ENCODE peak calls at places on chromosomes 7 and 10, in seven cellular contexts. One of them, this sample, is unnamed.

GRCh38 chr7:14836571-14837189 is 65.9 kb downstream of the DGKB start:
- DNase-seq in 8988T: no peak
- DNase-seq in activated T-helper 1 cell treated with Interleukin-2 at 50 U/mL for 16 hours: no peak
- DNase-seq in COR-L47: peak; percentile 94
- DNase-seq in stimulated activated CD8-positive, alpha-beta memory T cell treated with anti-CD3 and anti-CD28 coated beads, Interleukin-2, amount 100 ng/mL, for 1 hour: no peak
- DNase-seq in bronchial epithelial cell: peak; percentile 87
- DNase-seq in left ventricle myocardium inferior: peak; percentile 43
- DNase-seq in this sample: no peak

GRCh38 chr10:21926949-21927348 is 76.6 kb downstream of the DNAJC1 start:
- DNase-seq in 8988T: no peak
- DNase-seq in activated T-helper 1 cell treated with Interleukin-2 at 50 U/mL for 16 hours: no peak
- DNase-seq in COR-L47: no peak
- DNase-seq in stimulated activated CD8-positive, alpha-beta memory T cell treated with anti-CD3 and anti-CD28 coated beads, Interleukin-2, amount 100 ng/mL, for 1 hour: no peak
- DNase-seq in bronchial epithelial cell: peak; percentile 93
- DNase-seq in left ventricle myocardium inferior: no peak
- DNase-seq in this sample: no peak

GRCh38 chr7:134903073-134903790 is 83.1 kb upstream of the AGBL3 start:
- DNase-seq in 8988T: no peak
- DNase-seq in activated T-helper 1 cell treated with Interleukin-2 at 50 U/mL for 16 hours: no peak
- DNase-seq in COR-L47: no peak
- DNase-seq in stimulated activated CD8-positive, alpha-beta memory T cell treated with anti-CD3 and anti-CD28 coated beads, Interleukin-2, amount 100 ng/mL, for 1 hour: no peak
- DNase-seq in bronchial epithelial cell: no peak
- DNase-seq in left ventricle myocardium inferior: no peak
- DNase-seq in this sample: no peak

GRCh38 chr10:74683621-74684114 is 142.7 kb upstream of the KAT6B start:
- DNase-seq in 8988T: no peak
- DNase-seq in activated T-helper 1 cell treated with Interleukin-2 at 50 U/mL for 16 hours: no peak
- DNase-seq in COR-L47: no peak
- DNase-seq in stimulated activated CD8-positive, alpha-beta memory T cell treated with anti-CD3 and anti-CD28 coated beads, Interleukin-2, amount 100 ng/mL, for 1 hour: no peak
- DNase-seq in bronchial epithelial cell: no peak
- DNase-seq in left ventricle myocardium inferior: no peak
- DNase-seq in this sample: no peak

GRCh38 chr7:75955293-75955938 is 39.0 kb downstream of the TMEM120A start:
- DNase-seq in 8988T: no peak
- DNase-seq in activated T-helper 1 cell treated with Interleukin-2 at 50 U/mL for 16 hours: no peak
- DNase-seq in COR-L47: no peak
- DNase-seq in stimulated activated CD8-positive, alpha-beta memory T cell treated with anti-CD3 and anti-CD28 coated beads, Interleukin-2, amount 100 ng/mL, for 1 hour: no peak
- DNase-seq in bronchial epithelial cell: no peak
- DNase-seq in left ventricle myocardium inferior: no peak
- DNase-seq in this sample: no peak

GRCh38 chr7:42566981-42567510 is 330.0 kb upstream of the GLI3 start:
- DNase-seq in 8988T: no peak
- DNase-seq in activated T-helper 1 cell treated with Interleukin-2 at 50 U/mL for 16 hours: no peak
- DNase-seq in COR-L47: no peak
- DNase-seq in stimulated activated CD8-positive, alpha-beta memory T cell treated with anti-CD3 and anti-CD28 coated beads, Interleukin-2, amount 100 ng/mL, for 1 hour: no peak
- DNase-seq in bronchial epithelial cell: peak; percentile 75
- DNase-seq in left ventricle myocardium inferior: no peak
- DNase-seq in this sample: no peak

GRCh38 chr7:99623091-99623693 is 6.4 kb downstream of the ZSCAN25 start:
- DNase-seq in 8988T: no peak
- DNase-seq in activated T-helper 1 cell treated with Interleukin-2 at 50 U/mL for 16 hours: no peak
- DNase-seq in COR-L47: no peak
- DNase-seq in stimulated activated CD8-positive, alpha-beta memory T cell treated with anti-CD3 and anti-CD28 coated beads, Interleukin-2, amount 100 ng/mL, for 1 hour: no peak
- DNase-seq in bronchial epithelial cell: peak; percentile 77
- DNase-seq in left ventricle myocardium inferior: no peak
- DNase-seq in this sample: no peak

GRCh38 chr7:157495594-157495993 is 158.8 kb downstream of the DNAJB6 start:
- DNase-seq in 8988T: no peak
- DNase-seq in activated T-helper 1 cell treated with Interleukin-2 at 50 U/mL for 16 hours: no peak
- DNase-seq in COR-L47: no peak
- DNase-seq in stimulated activated CD8-positive, alpha-beta memory T cell treated with anti-CD3 and anti-CD28 coated beads, Interleukin-2, amount 100 ng/mL, for 1 hour: no peak
- DNase-seq in bronchial epithelial cell: no peak
- DNase-seq in left ventricle myocardium inferior: no peak
- DNase-seq in this sample: no peak

GRCh38 chr7:78175330-78175729 is 376.8 kb downstream of the PHTF2 start:
- DNase-seq in 8988T: no peak
- DNase-seq in activated T-helper 1 cell treated with Interleukin-2 at 50 U/mL for 16 hours: no peak
- DNase-seq in COR-L47: no peak
- DNase-seq in stimulated activated CD8-positive, alpha-beta memory T cell treated with anti-CD3 and anti-CD28 coated beads, Interleukin-2, amount 100 ng/mL, for 1 hour: no peak
- DNase-seq in bronchial epithelial cell: no peak
- DNase-seq in left ventricle myocardium inferior: no peak
- DNase-seq in this sample: no peak